ENCODE peak calls at places on chromosomes 4 and X, in four cellular contexts. C is activated CD8-positive, alpha-beta memory T cell treated with anti-CD3 and anti-CD28 coated beads for 4 hours; V is Daoy; O is erythroblast. E is an unnamed sample.
A peak's percentile ranks its signal among the peaks of the same experiment; 100 is the strongest.

GRCh38 chr4:105146286-105147219 is at the start of gene TET2:
- DNase-seq in V (peak; percentile 77), C (peak; percentile 60), O (peak; percentile 84), E (peak; percentile 22)

GRCh38 chr4:173046818-173047217 is 121.8 kb upstream of the GALNT7 start:
- DNase-seq in V (no peak), O (no peak), C (no peak), E (no peak)

GRCh38 chrX:698246-698645 is 67.7 kb downstream of the SHOX start:
- DNase-seq in O (no peak), C (no peak), V (no peak), E (no peak)

GRCh38 chrX:112147206-112147605 is 64.6 kb upstream of the TRPC5 start:
- DNase-seq in V (no peak), C (no peak), O (no peak), E (no peak)

GRCh38 chr4:181264908-181265307 is 978.3 kb upstream of the TENM3 start:
- DNase-seq in O (no peak), C (no peak), V (no peak), E (no peak)

GRCh38 chrX:2967584-2967983 is 38.4 kb upstream of the ARSD start:
- DNase-seq in V (no peak), O (no peak), C (no peak), E (no peak)

GRCh38 chrX:47283015-47283771 is 50.4 kb downstream of the USP11 start:
- DNase-seq in V (peak; percentile 41), C (no peak), O (no peak), E (no peak)

GRCh38 chrX:49992809-49993208 is 70.4 kb downstream of the CLCN5 start:
- DNase-seq in C (no peak), V (no peak), O (no peak), E (no peak)

GRCh38 chr4:92215471-92215870 is 88.3 kb upstream of the GRID2 start:
- DNase-seq in C (no peak), V (no peak), O (no peak), E (no peak)

GRCh38 chr4:6245246-6246169 is 24.1 kb upstream of the WFS1 start:
- DNase-seq in V (peak; percentile 27), O (no peak), C (no peak), E (no peak)

GRCh38 chrX:1384738-1385250 is 7.1 kb downstream of the SLC25A6 start:
- DNase-seq in V (no peak), O (no peak), C (no peak), E (no peak)

GRCh38 chrX:109959356-109959871 is 43.5 kb upstream of the TMEM164 start:
- DNase-seq in O (peak; percentile 93), C (no peak), V (no peak), E (peak; percentile 0)

GRCh38 chr4:126710935-126711334 is 921.8 kb upstream of the INTU start:
- DNase-seq in V (no peak), C (no peak), O (no peak), E (no peak)

GRCh38 chrX:12269484-12269883 is 131.2 kb downstream of the FRMPD4 start:
- DNase-seq in O (no peak), V (no peak), C (no peak), E (no peak)

GRCh38 chr4:80115368-80116181 is 42.5 kb upstream of the ANTXR2 start:
- DNase-seq in V (no peak), C (no peak), O (no peak), E (no peak)

GRCh38 chr4:7070729-7071511 is 3.1 kb upstream of the GRPEL1 start:
- DNase-seq in V (peak; percentile 70), C (peak; percentile 68), O (peak; percentile 85), E (peak; percentile 28)

GRCh38 chrX:22110729-22111494 is 78.8 kb downstream of the PHEX start:
- DNase-seq in C (no peak), V (no peak), O (no peak), E (no peak)

GRCh38 chr4:78661923-78662521 is 110.5 kb downstream of the ANXA3 start:
- DNase-seq in C (no peak), O (no peak), V (no peak), E (peak; percentile 18)

GRCh38 chr4:181854142-181854541 is 389.1 kb upstream of the TENM3 start:
- DNase-seq in O (no peak), V (peak; percentile 44), C (no peak), E (no peak)

GRCh38 chrX:54824195-54824594 is 16.6 kb downstream of the MAGED2 start:
- DNase-seq in V (no peak), C (no peak), O (no peak), E (no peak)

GRCh38 chr4:180057891-180058643 is 2185.1 kb upstream of the TENM3 start:
- DNase-seq in C (no peak), O (no peak), V (peak; percentile 17), E (no peak)

GRCh38 chr4:108774809-108775530 is 12.1 kb upstream of the ETNPPL start:
- DNase-seq in V (peak; percentile 7), O (no peak), C (no peak), E (no peak)

GRCh38 chr4:66574145-66574978 is 904.1 kb upstream of the EPHA5 start:
- DNase-seq in C (no peak), V (peak; percentile 68), O (no peak), E (peak; percentile 59)

GRCh38 chr4:165325732-165326512 is 1.5 kb upstream of the MSMO1 start:
- DNase-seq in C (no peak), O (peak; percentile 53), V (peak; percentile 79), E (peak; percentile 30)

GRCh38 chrX:133265331-133265730 is 47.2 kb upstream of the TFDP3 start:
- DNase-seq in C (no peak), O (no peak), V (no peak), E (no peak)

GRCh38 chr4:26757751-26758150 is 102.9 kb upstream of the STIM2 start:
- DNase-seq in V (no peak), C (no peak), O (no peak), E (no peak)

GRCh38 chr4:122346036-122346435 is 32.8 kb upstream of the ADAD1 start:
- DNase-seq in V (no peak), C (no peak), O (no peak), E (no peak)

E was measured in T1000.